ENCODE peak calls at places on chromosome 22, in nine cellular contexts. P, N, H, Z, D, J, G, W and X are unnamed samples.
A peak's percentile ranks its signal among the peaks of the same experiment; 100 is the strongest.

GRCh38 chr22:33099593-33099992 is 41.4 kb upstream of the SYN3 start:
- DNase-seq in J (no peak), Z (no peak), N (no peak), P (no peak), H (no peak), G (no peak), W (peak; percentile 21), D (no peak), X (no peak)

GRCh38 chr22:25514436-25514835 is 50.0 kb upstream of the GRK3 start:
- DNase-seq in J (no peak), D (no peak), N (no peak), G (peak; percentile 32), W (peak; percentile 32), Z (no peak), P (no peak), H (no peak), X (no peak)

GRCh38 chr22:27879923-27880322 is 39.1 kb downstream of the PITPNB start:
- DNase-seq in J (peak; percentile 65), W (peak; percentile 37), N (no peak), D (no peak), P (no peak), Z (peak; percentile 57), H (no peak), G (peak; percentile 56), X (no peak)

GRCh38 chr22:40928657-40929056 is 22.5 kb upstream of the RBX1 start:
- DNase-seq in J (peak; percentile 43), Z (peak; percentile 71), W (no peak), N (no peak), G (no peak), P (no peak), H (no peak), D (no peak), X (no peak)

GRCh38 chr22:31140746-31141145 is 438 bp upstream of the PLA2G3 start:
- DNase-seq in N (no peak), D (no peak), W (no peak), P (no peak), J (no peak), Z (no peak), G (no peak), H (peak; percentile 63), X (no peak)

GRCh38 chr22:27723708-27724107 is 77.8 kb downstream of the MN1 start:
- DNase-seq in P (no peak), J (no peak), D (no peak), H (no peak), Z (no peak), G (no peak), W (no peak), N (no peak), X (no peak)

GRCh38 chr22:35479359-35479758 is 61.3 kb upstream of the RASD2 start:
- DNase-seq in G (no peak), H (peak; percentile 42), P (no peak), W (no peak), Z (no peak), D (no peak), N (no peak), J (no peak), X (no peak)

GRCh38 chr22:29782061-29782845 is 15.1 kb downstream of the UQCR10 start:
- DNase-seq in N (peak; percentile 72), Z (no peak), D (no peak), P (peak; percentile 65), W (peak; percentile 50), G (peak; percentile 59), J (peak; percentile 28), H (peak; percentile 98), X (no peak)

GRCh38 chr22:50271519-50271970 is 1.4 kb upstream of the MAPK11 start:
- DNase-seq in W (no peak), G (peak; percentile 82), H (peak; percentile 47), J (peak; percentile 59), P (peak; percentile 82), Z (peak; percentile 47), N (peak; percentile 71), D (no peak), X (no peak)

GRCh38 chr22:47201996-47202818 is 439.8 kb downstream of the TBC1D22A start:
- DNase-seq in J (no peak), G (no peak), N (no peak), D (no peak), H (no peak), P (peak; percentile 9), W (no peak), Z (no peak), X (no peak)

GRCh38 chr22:47202819-47203553 is 440.5 kb downstream of the TBC1D22A start:
- DNase-seq in D (no peak), P (peak; percentile 13), H (no peak), Z (no peak), G (no peak), W (no peak), J (no peak), N (no peak), X (no peak)

GRCh38 chr22:47205081-47205491 is 442.6 kb downstream of the TBC1D22A start:
- DNase-seq in W (no peak), N (no peak), P (peak; percentile 13), G (no peak), H (no peak), D (no peak), Z (no peak), J (no peak), X (no peak)

GRCh38 chr22:47204002-47204979 is 441.8 kb downstream of the TBC1D22A start:
- DNase-seq in J (no peak), D (no peak), N (no peak), H (no peak), G (no peak), P (peak; percentile 10), Z (no peak), W (no peak), X (no peak)

DNA sequence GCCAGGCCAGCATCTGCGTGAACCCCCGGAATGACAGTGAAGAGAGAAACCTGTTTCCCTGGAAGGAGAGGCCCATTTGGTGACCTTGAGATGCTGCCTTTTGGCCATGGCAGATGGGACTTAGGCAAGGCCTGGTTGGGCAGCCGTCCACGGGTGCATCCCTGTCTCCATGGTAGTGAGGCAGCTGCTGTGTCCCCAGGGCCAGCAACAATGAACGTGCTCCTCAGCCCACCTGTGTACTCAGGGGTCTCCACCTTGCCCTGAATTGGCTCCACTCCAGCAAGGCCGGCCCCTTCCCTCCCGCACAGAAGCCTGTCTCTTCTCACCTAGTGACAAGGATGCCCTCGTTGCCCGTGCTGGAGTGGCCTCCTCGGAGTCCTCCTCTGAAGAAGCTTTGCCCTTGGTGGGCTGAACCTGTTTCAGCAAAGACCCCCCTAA is 441.1 kb downstream of the TBC1D22A start:
- DNase-seq in D (no peak), P (peak; percentile 11), Z (no peak), W (no peak), N (no peak), J (no peak), H (no peak), G (no peak), X (no peak)
- H3K4me3 ChIP-seq in D (no peak overlapping the region), P (no peak overlapping the region), Z (no peak overlapping the region), W (no peak overlapping the region), N (no peak overlapping the region), J (no peak overlapping the region), H (no peak overlapping the region), G (no peak overlapping the region), X (no peak overlapping the region)

GRCh38 chr22:44278234-44279058 is 34.3 kb downstream of the SHISAL1 start:
- DNase-seq in G (no peak), P (no peak), J (no peak), N (no peak), H (no peak), D (no peak), W (no peak), Z (no peak), X (no peak)
- TF ChIP-seq CTCF in G (no peak), P (no peak), J (no peak), N (no peak), H (no peak), D (no peak), W (no peak), Z (no peak), X (no peak)

DNA sequence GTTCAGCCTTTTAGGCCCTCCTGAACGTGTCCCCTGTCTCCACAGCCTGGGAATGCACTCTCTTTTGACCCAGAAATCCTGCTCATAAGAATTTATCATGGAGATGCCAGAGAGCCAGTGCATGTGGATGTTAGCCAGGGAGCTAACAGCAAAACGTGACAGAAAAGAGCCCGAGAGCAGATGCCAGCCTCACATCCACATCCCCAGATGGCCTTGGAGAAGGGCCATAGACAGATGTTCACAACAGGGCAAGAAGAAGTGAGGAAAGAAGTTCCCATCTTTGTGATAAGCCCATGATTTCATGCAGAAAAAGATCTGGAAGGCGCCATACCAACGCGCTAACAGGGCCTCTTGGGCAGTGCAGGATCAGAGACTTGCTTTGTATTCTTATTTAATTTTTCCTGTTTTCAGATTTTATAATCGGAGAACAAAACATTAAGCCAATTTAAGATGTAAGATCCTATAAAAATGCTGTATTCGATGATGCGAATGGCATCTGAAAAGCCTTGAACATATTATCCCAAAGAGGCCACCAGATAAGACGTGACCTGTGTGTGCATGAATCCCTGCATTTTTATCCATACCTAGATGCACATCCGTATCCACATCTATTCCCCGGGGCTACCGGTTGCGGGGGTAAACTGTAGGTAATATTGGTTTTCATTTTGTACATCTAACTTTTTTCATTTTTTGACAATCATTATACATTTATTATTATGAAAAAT is 48.7 kb downstream of the IGLL5 start:
- DNase-seq in D (no peak), N (no peak), W (no peak), P (no peak), Z (no peak), H (no peak), G (no peak), J (no peak), X (no peak)
- H3K4me3 ChIP-seq in D (no peak overlapping the region), N (no peak overlapping the region), W (no peak overlapping the region), P (no peak overlapping the region), Z (no peak overlapping the region), H (no peak overlapping the region), G (no peak overlapping the region), J (no peak overlapping the region), X (no peak overlapping the region)

GRCh38 chr22:45880732-45881523 is 96.0 kb downstream of the WNT7B start:
- DNase-seq in J (no peak), P (no peak), G (peak; percentile 19), D (no peak), H (no peak), W (no peak), N (no peak), Z (no peak), X (no peak)
- TF ChIP-seq CTCF in J (no peak), P (no peak), G (no peak), D (no peak), H (no peak), W (no peak), N (no peak), Z (no peak), X (no peak)

GRCh38 chr22:17629646-17630045 is 1.1 kb upstream of the ATP6V1E1 start:
- DNase-seq in D (no peak), N (no peak), P (no peak), Z (peak; percentile 28), G (no peak), W (no peak), H (no peak), J (no peak), X (no peak)
- H3K4me3 ChIP-seq in D (peak overlapping the region; percentile 100), N (peak overlapping the region; percentile 100), P (no peak overlapping the region), Z (no peak overlapping the region), G (peak overlapping the region; percentile 98), W (no peak overlapping the region), H (no peak overlapping the region), J (peak overlapping the region; percentile 100), X (no peak overlapping the region)

GRCh38 chr22:39117585-39118191 is 20.6 kb downstream of the APOBEC3H start:
- DNase-seq in N (no peak), P (peak; percentile 70), W (peak; percentile 53), J (peak; percentile 69), D (no peak), G (peak; percentile 75), H (peak; percentile 72), Z (peak; percentile 57), X (peak; percentile 4)
- TF ChIP-seq CTCF in N (peak; percentile 54), P (peak; percentile 43), W (peak; percentile 50), J (peak; percentile 61), D (peak; percentile 64), G (peak; percentile 51), H (peak; percentile 42), Z (peak; percentile 51), X (peak; percentile 54)